ENCODE peak calls at places on chromosomes 2 and 18, in ten cellular contexts. O is heart left ventricle, U is AG10803, K is GM13976, G is left ventricle myocardium inferior, F is glutamatergic neuron, W is HFFc6, N is WERI-Rb-1, E is astrocyte, L is lower leg skin. X is an unnamed sample.

GRCh38 chr2:144515694-144516416 is 4.1 kb downstream of the ZEB2 start:
- DNase-seq in W (no peak), O (peak; percentile 63), L (no peak), F (peak; percentile 65), K (peak; percentile 53), N (no peak), G (peak; percentile 68), U (peak; percentile 70), E (peak; percentile 73), X (peak; percentile 66)

GRCh38 chr2:11257983-11258382 is 86.5 kb downstream of the ROCK2 start:
- DNase-seq in G (no peak), O (no peak), E (no peak), L (no peak), N (no peak), K (peak; percentile 24), W (no peak), F (no peak), U (no peak), X (no peak)

GRCh38 chr2:70939001-70939846 is 3.5 kb downstream of the ATP6V1B1 start:
- DNase-seq in G (no peak), L (no peak), U (no peak), O (no peak), F (no peak), E (no peak), N (peak; percentile 80), W (no peak), K (no peak), X (no peak)

GRCh38 chr2:112137516-112138142 is 556 bp upstream of the FBLN7 start:
- DNase-seq in K (peak; percentile 38), F (no peak), W (peak; percentile 10), E (peak; percentile 5), O (no peak), G (no peak), N (no peak), U (peak; percentile 39), L (no peak), X (no peak)

GRCh38 chr2:175063741-175064140 is 58.6 kb upstream of the CHN1 start:
- DNase-seq in G (no peak), N (no peak), E (peak; percentile 64), O (no peak), W (no peak), F (no peak), K (no peak), U (no peak), L (no peak), X (no peak)

GRCh38 chr2:21710496-21710895 is 586.7 kb downstream of the TDRD15 start:
- DNase-seq in U (no peak), G (no peak), E (no peak), K (no peak), F (no peak), O (no peak), N (no peak), L (no peak), W (no peak), X (no peak)

GRCh38 chr18:43919565-43919964 is 642.3 kb upstream of the SYT4 start:
- DNase-seq in E (peak; percentile 60), L (no peak), N (no peak), U (no peak), F (no peak), K (no peak), O (no peak), W (no peak), G (no peak), X (no peak)

GRCh38 chr2:63587814-63588384 is 378 bp downstream of the WDPCP start:
- DNase-seq in L (peak; percentile 25), U (no peak), G (no peak), W (no peak), N (no peak), O (no peak), F (no peak), K (no peak), E (no peak), X (no peak)

GRCh38 chr2:29517421-29517820 is 402.2 kb downstream of the CLIP4 start:
- DNase-seq in G (no peak), E (no peak), F (no peak), K (no peak), O (no peak), L (no peak), W (no peak), U (no peak), N (no peak), X (no peak)

GRCh38 chr18:67549946-67550345 is 33.4 kb upstream of the DSEL start:
- DNase-seq in L (no peak), F (no peak), E (no peak), G (no peak), K (no peak), W (no peak), O (no peak), N (no peak), U (no peak), X (no peak)
- TF ChIP-seq CTCF in L (no peak), F (no peak), E (no peak), G (no peak), K (no peak), W (no peak), O (no peak), N (no peak), U (no peak), X (no peak)

GRCh38 chr2:238129166-238130010 is 9.1 kb upstream of the KLHL30 start:
- DNase-seq in W (no peak), F (peak; percentile 12), U (no peak), G (no peak), L (no peak), N (no peak), O (peak; percentile 18), K (no peak), E (no peak), X (no peak)

GRCh38 chr2:238128061-238129040 is 10.1 kb upstream of the KLHL30 start:
- DNase-seq in K (no peak), N (no peak), F (peak; percentile 15), G (no peak), U (no peak), E (no peak), W (no peak), L (no peak), O (peak; percentile 24), X (no peak)

GRCh38 chr2:238126775-238127164 is 11.7 kb upstream of the KLHL30 start:
- DNase-seq in G (no peak), K (no peak), F (no peak), U (no peak), L (no peak), O (no peak), E (no peak), W (no peak), N (no peak), X (no peak)

GRCh38 chr2:238126338-238126737 is 12.1 kb upstream of the KLHL30 start:
- DNase-seq in N (no peak), K (no peak), E (no peak), U (no peak), W (no peak), F (no peak), O (no peak), L (no peak), G (no peak), X (no peak)

DNA sequence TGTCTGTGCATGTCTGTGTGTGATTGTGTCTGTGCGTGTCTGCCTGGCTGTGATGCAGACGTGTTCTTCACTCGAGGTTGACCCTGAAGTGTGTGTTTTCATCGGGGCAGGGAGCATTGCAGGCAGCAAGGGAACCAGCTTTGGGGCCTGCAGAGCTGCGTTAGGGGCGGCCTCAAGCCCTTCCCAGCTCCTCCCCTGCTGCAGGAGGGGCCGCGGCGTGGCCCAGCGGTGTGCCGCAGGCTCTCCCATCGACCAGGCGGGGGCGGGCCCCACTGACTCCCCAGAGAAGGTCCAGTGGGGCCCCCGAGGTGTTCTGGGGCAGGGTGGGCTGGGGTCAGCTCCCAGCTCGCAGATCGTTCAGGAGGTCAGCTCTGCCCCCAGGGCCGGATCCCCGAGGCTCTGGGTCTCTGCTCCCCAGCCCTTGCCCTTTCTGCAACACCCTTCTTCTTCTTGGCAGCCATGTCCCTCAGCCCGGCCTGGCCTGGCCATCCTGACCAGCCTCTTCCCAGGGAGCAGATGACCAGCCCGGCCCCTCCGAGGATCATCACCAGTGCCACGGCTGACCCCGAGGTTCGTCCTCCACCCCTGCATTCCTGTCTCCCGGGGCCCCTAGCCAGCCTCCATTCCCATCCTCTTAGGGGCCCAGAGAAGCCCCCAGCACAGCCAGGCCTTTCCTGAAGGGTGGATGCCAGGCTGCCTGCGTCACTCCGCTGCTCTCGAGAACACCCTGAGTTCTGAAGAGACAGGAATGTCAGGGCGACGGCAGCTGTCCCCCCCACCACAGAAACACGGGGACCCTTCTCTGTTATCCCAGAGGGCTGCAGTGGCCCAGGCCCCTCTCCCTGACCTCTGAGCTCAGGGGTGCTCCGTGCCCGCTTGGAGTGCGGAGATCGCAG is 11.1 kb upstream of the KLHL30 start:
- DNase-seq in F (peak; percentile 20), G (no peak), W (peak; percentile 33), L (no peak), N (peak; percentile 49), K (no peak), U (peak; percentile 31), O (peak; percentile 32), E (no peak), X (no peak)
- TF ChIP-seq CTCF in F (no peak), G (no peak), W (peak; percentile 34), L (no peak), N (no peak), K (no peak), U (peak; percentile 1), O (peak; percentile 18), E (no peak), X (no peak)

DNA sequence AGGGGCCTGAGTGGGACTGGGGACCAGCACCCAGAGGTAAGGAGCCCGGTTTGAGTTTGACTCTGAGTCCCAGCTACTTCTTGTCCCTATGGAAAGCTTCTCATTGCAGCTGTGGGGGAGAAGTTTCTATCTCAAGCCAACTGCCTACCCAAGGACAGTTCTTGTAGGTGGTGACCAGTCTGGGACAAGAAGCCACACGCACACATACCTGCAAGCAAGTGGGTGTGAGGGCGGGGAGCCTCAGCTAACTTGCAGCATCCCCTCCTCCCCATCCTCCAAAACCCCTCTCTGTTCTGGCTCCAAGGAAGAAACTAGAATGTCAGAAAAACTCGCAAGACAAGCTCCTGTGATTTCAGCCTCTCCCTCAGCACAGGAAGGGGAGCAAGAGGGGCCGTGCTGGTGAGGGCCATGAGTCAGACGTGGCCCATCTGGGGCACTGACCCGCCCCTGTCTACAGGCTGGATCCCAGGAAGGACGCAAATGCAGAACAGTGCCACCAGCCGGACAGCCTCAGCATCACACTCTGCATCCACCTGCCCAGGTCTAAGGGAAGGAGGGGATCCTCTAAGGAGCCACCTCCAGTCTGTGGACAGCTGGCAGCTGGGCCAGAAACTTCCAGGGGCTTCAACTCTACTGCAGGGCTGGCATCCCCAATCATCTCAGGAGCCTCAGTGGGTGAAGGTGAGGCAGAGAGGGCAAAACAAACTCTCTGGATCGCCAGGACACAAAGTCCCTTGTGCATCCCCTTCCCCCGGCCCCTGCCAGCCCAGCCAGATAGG is 103.4 kb downstream of the TNS1 start:
- DNase-seq in G (peak; percentile 65), K (peak; percentile 80), L (peak; percentile 71), F (peak; percentile 75), O (peak; percentile 80), E (peak; percentile 80), W (peak; percentile 88), U (peak; percentile 90), N (peak; percentile 86), X (no peak)
- TF ChIP-seq CTCF in G (peak; percentile 72), K (peak; percentile 49), L (no peak), F (peak; percentile 75), O (peak; percentile 58), E (peak; percentile 71), W (peak; percentile 89), U (peak; percentile 88), N (peak; percentile 93), X (peak; percentile 47)

DNA sequence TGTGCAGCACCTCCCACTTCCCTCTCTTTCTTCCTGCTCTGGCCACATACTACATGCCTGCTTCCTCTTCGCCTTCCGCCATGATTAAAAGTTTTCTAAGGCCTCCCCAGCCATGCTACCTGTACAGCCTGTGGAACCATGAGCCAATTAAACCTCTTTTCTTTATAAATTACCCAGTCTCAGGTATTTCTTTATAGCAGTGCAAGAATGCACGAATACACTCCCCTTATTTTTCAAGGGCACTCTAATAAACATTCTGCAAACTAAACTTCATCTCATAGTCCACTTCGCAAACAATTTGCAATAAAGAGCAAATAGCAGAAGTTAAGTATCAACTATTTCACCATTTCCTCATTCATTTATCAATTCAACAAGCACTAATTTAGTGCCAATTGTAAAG is 351.3 kb downstream of the PID1 start:
- DNase-seq in N (no peak), K (no peak), G (no peak), E (no peak), L (no peak), F (no peak), O (no peak), U (no peak), W (no peak), X (no peak)
- TF ChIP-seq CTCF in N (no peak), K (no peak), G (no peak), E (no peak), L (no peak), F (no peak), O (no peak), U (no peak), W (no peak), X (no peak)

X was measured in mesothelial cell of epicardium.